ENCODE peak calls at places on chromosomes 13 and 19, in four cellular contexts. One of them, this sample, is unnamed.

GRCh38 chr19:3979674-3980352 is 5.5 kb downstream of the EEF2 start:
- DNase-seq in heart left ventricle: peak; percentile 17
- DNase-seq in tibial artery: no peak
- DNase-seq in Peyer's patch: no peak
- DNase-seq in this sample: no peak

GRCh38 chr19:8592231-8593009 is 15.2 kb upstream of the MYO1F start:
- DNase-seq in heart left ventricle: peak; percentile 94
- DNase-seq in tibial artery: peak; percentile 99
- DNase-seq in Peyer's patch: peak; percentile 82
- DNase-seq in this sample: peak; percentile 95

GRCh38 chr19:2170219-2170618 is 6.5 kb downstream of the DOT1L start:
- DNase-seq in heart left ventricle: no peak
- DNase-seq in tibial artery: no peak
- DNase-seq in Peyer's patch: no peak
- DNase-seq in this sample: no peak

GRCh38 chr13:84191199-84191598 is 308.9 kb upstream of the SLITRK1 start:
- DNase-seq in heart left ventricle: no peak
- DNase-seq in tibial artery: no peak
- DNase-seq in Peyer's patch: no peak
- DNase-seq in this sample: no peak

GRCh38 chr13:25186187-25186586 is 14.1 kb upstream of the AMER2 start:
- DNase-seq in heart left ventricle: no peak
- DNase-seq in tibial artery: no peak
- DNase-seq in Peyer's patch: no peak
- DNase-seq in this sample: no peak

GRCh38 chr13:59444210-59444857 is 719.4 kb downstream of the DIAPH3 start:
- DNase-seq in heart left ventricle: no peak
- DNase-seq in tibial artery: no peak
- DNase-seq in Peyer's patch: no peak
- DNase-seq in this sample: no peak

GRCh38 chr19:38617283-38617763 is 430 bp downstream of the MAP4K1 start:
- DNase-seq in heart left ventricle: no peak
- DNase-seq in tibial artery: no peak
- DNase-seq in Peyer's patch: no peak
- DNase-seq in this sample: no peak

GRCh38 chr19:39224910-39225309 is 19.9 kb downstream of the IFNL3 start:
- DNase-seq in heart left ventricle: no peak
- DNase-seq in tibial artery: no peak
- DNase-seq in Peyer's patch: no peak
- DNase-seq in this sample: no peak

GRCh38 chr19:19866599-19867248 is 1.0 kb downstream of the ZNF253 start:
- DNase-seq in heart left ventricle: no peak
- DNase-seq in tibial artery: peak; percentile 21
- DNase-seq in Peyer's patch: peak; percentile 48
- DNase-seq in this sample: peak; percentile 36

GRCh38 chr13:43285891-43286602 is 262.7 kb downstream of the DNAJC15 start:
- DNase-seq in heart left ventricle: no peak
- DNase-seq in tibial artery: peak; percentile 26
- DNase-seq in Peyer's patch: no peak
- DNase-seq in this sample: no peak

GRCh38 chr19:2720777-2721569 is at the start of gene DIRAS1:
- DNase-seq in heart left ventricle: no peak
- DNase-seq in tibial artery: no peak
- DNase-seq in Peyer's patch: no peak
- DNase-seq in this sample: no peak

GRCh38 chr19:56663931-56664500 is 7.5 kb downstream of the ZNF835 start:
- DNase-seq in heart left ventricle: no peak
- DNase-seq in tibial artery: no peak
- DNase-seq in Peyer's patch: no peak
- DNase-seq in this sample: no peak

GRCh38 chr19:57280913-57281425 is 684 bp downstream of the ZNF460 start:
- DNase-seq in heart left ventricle: peak; percentile 11
- DNase-seq in tibial artery: no peak
- DNase-seq in Peyer's patch: no peak
- DNase-seq in this sample: no peak

GRCh38 chr19:5392476-5392875 is 51.9 kb upstream of the PTPRS start:
- DNase-seq in heart left ventricle: no peak
- DNase-seq in tibial artery: no peak
- DNase-seq in Peyer's patch: no peak
- DNase-seq in this sample: no peak

GRCh38 chr19:18046066-18046718 is 38.2 kb downstream of the ARRDC2 start:
- DNase-seq in heart left ventricle: no peak
- DNase-seq in tibial artery: no peak
- DNase-seq in Peyer's patch: no peak
- DNase-seq in this sample: no peak

GRCh38 chr13:51698352-51698751 is 105.6 kb downstream of the DHRS12 start:
- DNase-seq in heart left ventricle: no peak
- DNase-seq in tibial artery: no peak
- DNase-seq in Peyer's patch: no peak
- DNase-seq in this sample: no peak

GRCh38 chr13:51981355-51981754 is 29.9 kb downstream of the ATP7B start:
- DNase-seq in heart left ventricle: no peak
- DNase-seq in tibial artery: no peak
- DNase-seq in Peyer's patch: no peak
- DNase-seq in this sample: no peak

GRCh38 chr19:4506449-4507149 is 11.7 kb downstream of the PLIN4 start:
- DNase-seq in heart left ventricle: no peak
- DNase-seq in tibial artery: no peak
- DNase-seq in Peyer's patch: no peak
- DNase-seq in this sample: no peak

GRCh38 chr19:18017275-18018083 is 9.5 kb downstream of the ARRDC2 start:
- DNase-seq in heart left ventricle: peak; percentile 34
- DNase-seq in tibial artery: peak; percentile 54
- DNase-seq in Peyer's patch: no peak
- DNase-seq in this sample: no peak

GRCh38 chr19:50980203-50980602 is 3.5 kb downstream of the KLK7 start:
- DNase-seq in heart left ventricle: no peak
- DNase-seq in tibial artery: no peak
- DNase-seq in Peyer's patch: no peak
- DNase-seq in this sample: no peak

GRCh38 chr13:92172191-92172590 is 773.8 kb downstream of the GPC5 start:
- DNase-seq in heart left ventricle: no peak
- DNase-seq in tibial artery: no peak
- DNase-seq in Peyer's patch: no peak
- DNase-seq in this sample: no peak

GRCh38 chr13:92173254-92173653 is 774.8 kb downstream of the GPC5 start:
- DNase-seq in heart left ventricle: no peak
- DNase-seq in tibial artery: no peak
- DNase-seq in Peyer's patch: no peak
- DNase-seq in this sample: no peak

DNA sequence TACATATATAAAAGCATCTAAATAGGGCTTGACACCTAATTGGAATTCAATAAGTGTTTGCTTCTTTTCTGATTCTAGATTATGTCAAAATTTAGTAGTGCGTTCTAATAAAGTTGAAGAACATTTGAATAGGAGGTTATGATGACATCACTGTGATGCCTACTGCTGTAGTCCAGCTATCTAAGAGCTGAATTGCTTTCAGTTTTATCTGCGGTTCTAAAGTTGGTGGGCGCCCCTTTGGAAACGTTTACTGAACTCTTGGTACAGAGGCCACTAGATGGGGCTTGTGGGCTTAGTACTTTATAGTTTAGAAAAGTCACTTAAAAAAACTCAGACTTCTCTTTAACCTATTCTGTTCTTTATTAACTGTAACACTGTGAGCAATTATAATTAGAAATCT is 776.9 kb downstream of the GPC5 start:
- DNase-seq in heart left ventricle: peak; percentile 9
- DNase-seq in tibial artery: no peak
- DNase-seq in Peyer's patch: no peak
- DNase-seq in this sample: no peak
- H3K27ac ChIP-seq in heart left ventricle: no peak overlapping the region
- H3K27ac ChIP-seq in tibial artery: no peak overlapping the region
- H3K27ac ChIP-seq in Peyer's patch: no peak overlapping the region
- H3K27ac ChIP-seq in this sample: no peak overlapping the region

DNA sequence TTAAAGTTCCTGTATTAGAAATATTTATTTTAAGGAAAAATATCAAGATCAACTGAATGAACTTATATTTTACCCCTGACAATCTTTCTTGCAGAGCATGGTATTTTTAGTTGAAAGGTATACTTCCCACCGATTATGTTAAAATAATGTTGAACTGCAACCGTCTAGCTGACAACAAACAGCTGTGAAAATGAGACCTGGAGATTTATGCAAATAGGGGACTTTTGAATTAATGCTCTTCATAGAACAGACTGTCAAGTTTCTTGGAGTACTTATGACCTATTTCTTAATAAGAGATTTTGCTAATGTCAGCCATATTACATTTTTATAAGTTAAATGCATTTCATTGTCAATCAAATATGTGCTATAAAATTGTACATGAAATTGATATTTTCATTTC is 210.9 kb downstream of the NALCN start:
- DNase-seq in heart left ventricle: no peak
- DNase-seq in tibial artery: no peak
- DNase-seq in Peyer's patch: no peak
- DNase-seq in this sample: no peak
- H3K9me3 ChIP-seq in heart left ventricle: no peaks in the 10 kb centered on the region
- H3K9me3 ChIP-seq in tibial artery: no peaks in the 10 kb centered on the region
- H3K9me3 ChIP-seq in Peyer's patch: no peaks in the 10 kb centered on the region
- H3K9me3 ChIP-seq in this sample: no peaks in the 10 kb centered on the region

DNA sequence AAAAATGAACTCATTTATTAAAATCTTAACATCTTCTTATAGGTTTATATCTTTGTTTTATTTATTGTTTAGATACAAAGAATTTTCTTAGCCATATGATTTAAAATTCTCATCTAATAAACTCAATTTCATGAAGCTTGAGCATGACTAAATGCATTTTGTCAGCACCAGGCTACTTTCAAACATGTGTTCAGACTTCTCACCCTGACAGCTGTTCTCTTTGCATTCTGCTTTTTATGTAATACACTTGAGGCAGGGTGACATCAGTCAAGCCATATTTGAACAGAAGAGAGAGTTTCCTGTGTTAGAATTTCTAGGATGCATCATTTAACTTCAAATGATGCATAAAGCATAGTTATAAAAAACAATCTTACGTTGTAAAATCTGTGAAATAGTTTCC is 1295.1 kb upstream of the PCDH20 start:
- DNase-seq in heart left ventricle: no peak
- DNase-seq in tibial artery: no peak
- DNase-seq in Peyer's patch: no peak
- DNase-seq in this sample: no peak
- H3K27me3 ChIP-seq in heart left ventricle: no peaks in the 10 kb centered on the region
- H3K27me3 ChIP-seq in tibial artery: no peaks in the 10 kb centered on the region
- H3K27me3 ChIP-seq in Peyer's patch: no peaks in the 10 kb centered on the region
- H3K27me3 ChIP-seq in this sample: no peaks in the 10 kb centered on the region

DNA sequence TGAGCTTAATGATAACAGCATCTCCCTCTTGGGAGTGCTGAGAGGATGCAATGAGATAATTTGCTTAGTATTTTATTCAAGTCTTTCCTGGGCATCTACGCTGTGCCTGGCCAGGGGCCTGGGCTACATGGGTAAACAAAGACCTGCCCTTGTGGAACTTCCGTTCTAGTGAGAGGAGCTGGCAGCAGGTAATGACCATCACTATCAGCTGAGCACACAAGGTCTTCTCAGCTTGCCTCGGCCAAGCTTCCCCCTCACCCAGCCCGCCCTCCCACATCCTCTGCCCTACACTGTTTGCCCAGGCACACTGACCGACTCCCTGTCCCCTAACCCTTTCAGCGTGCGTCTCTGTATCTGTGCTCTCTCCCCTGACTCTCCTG is 8.6 kb upstream of the FKRP start:
- DNase-seq in heart left ventricle: no peak
- DNase-seq in tibial artery: no peak
- DNase-seq in Peyer's patch: no peak
- DNase-seq in this sample: no peak
- H3K27ac ChIP-seq in heart left ventricle: peak overlapping the region; percentile 31
- H3K27ac ChIP-seq in tibial artery: peak overlapping the region; percentile 24
- H3K27ac ChIP-seq in Peyer's patch: no peak overlapping the region
- H3K27ac ChIP-seq in this sample: no peak overlapping the region